ENCODE peak calls at places on chromosomes 7 and 10, in four cellular contexts. S is CD4-positive, alpha-beta memory T cell; Q is thyroid gland; V is ascending aorta. N is an unnamed sample.
A peak's percentile ranks its signal among the peaks of the same experiment; 100 is the strongest.

GRCh38 chr7:90579181-90579688 is 16.9 kb upstream of the CDK14 start:
- DNase-seq in S (no peak), Q (no peak), V (no peak), N (no peak)

GRCh38 chr10:102227050-102227449 is 951 bp downstream of the ELOVL3 start:
- DNase-seq in S (no peak), Q (no peak), V (no peak), N (no peak)

GRCh38 chr10:103941801-103942200 is 23.8 kb upstream of the STN1 start:
- DNase-seq in S (no peak), Q (no peak), V (no peak), N (no peak)

GRCh38 chr10:34188221-34188620 is 626.9 kb downstream of the PARD3 start:
- DNase-seq in S (no peak), Q (no peak), V (no peak), N (no peak)

GRCh38 chr7:30933124-30933893 is 21.7 kb downstream of the AQP1 start:
- DNase-seq in S (no peak), Q (no peak), V (peak; percentile 63), N (no peak)

GRCh38 chr7:30852360-30852709 is 59.3 kb upstream of the AQP1 start:
- DNase-seq in S (no peak), Q (no peak), V (peak; percentile 76), N (no peak)

GRCh38 chr10:124558901-124559321 is 97.3 kb downstream of the LHPP start:
- DNase-seq in S (no peak), Q (no peak), V (no peak), N (no peak)

GRCh38 chr10:64112697-64113367 is 591.6 kb downstream of the REEP3 start:
- DNase-seq in S (no peak), Q (no peak), V (no peak), N (no peak)

GRCh38 chr10:126135177-126135576 is 238.8 kb downstream of the FANK1 start:
- DNase-seq in S (no peak), Q (no peak), V (peak; percentile 31), N (peak; percentile 8)

DNA sequence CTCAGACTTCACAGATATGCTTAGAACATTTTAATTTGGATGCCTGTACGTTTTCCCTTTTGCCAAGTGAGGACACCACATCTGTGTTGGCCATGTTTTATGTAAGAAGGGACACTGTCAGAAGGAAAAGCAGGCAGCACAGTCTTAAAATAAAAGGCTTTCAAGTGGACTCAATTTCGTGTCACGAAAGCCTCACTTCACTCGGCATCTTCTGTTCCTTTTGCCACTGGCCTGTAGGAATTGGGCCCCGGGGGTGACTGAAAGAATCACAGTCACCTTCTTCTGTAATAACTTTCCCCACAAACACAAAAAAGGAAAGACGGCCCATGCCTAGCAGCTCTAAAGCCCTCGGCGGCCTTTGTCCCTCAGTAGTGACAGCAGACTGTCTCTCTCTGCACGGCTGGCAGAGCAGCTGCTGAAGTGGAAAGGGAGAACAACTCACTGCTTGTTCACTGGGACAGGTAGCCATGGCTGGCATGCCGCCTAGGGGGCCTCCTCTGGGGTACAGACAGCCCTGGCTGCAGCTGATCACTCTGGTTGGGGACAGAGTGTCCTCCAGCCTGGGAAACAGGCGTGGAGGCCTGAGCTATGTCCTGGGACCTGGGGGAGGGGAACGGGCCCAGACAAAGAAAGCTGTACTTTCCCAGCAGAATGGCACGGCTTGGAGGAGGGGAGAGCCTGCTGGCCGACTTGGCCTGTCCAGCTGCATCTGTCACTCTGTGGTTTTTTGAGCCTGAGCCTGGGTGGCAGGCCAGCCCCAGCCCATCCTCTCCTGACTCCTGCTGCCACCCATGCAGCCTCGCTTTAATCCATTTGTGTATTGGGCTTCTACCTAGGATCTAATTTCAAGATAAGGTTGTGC is 4.4 kb downstream of the RASSF4 start:
- DNase-seq in S (no peak), Q (peak; percentile 100), V (peak; percentile 64), N (no peak)
- H3K4me1 ChIP-seq in S (peaks cover 32% of the 10 kb centered on the region), Q (peaks cover 79% of the 10 kb centered on the region), V (peaks cover 61% of the 10 kb centered on the region), N (peaks cover 9% of the 10 kb centered on the region)

DNA sequence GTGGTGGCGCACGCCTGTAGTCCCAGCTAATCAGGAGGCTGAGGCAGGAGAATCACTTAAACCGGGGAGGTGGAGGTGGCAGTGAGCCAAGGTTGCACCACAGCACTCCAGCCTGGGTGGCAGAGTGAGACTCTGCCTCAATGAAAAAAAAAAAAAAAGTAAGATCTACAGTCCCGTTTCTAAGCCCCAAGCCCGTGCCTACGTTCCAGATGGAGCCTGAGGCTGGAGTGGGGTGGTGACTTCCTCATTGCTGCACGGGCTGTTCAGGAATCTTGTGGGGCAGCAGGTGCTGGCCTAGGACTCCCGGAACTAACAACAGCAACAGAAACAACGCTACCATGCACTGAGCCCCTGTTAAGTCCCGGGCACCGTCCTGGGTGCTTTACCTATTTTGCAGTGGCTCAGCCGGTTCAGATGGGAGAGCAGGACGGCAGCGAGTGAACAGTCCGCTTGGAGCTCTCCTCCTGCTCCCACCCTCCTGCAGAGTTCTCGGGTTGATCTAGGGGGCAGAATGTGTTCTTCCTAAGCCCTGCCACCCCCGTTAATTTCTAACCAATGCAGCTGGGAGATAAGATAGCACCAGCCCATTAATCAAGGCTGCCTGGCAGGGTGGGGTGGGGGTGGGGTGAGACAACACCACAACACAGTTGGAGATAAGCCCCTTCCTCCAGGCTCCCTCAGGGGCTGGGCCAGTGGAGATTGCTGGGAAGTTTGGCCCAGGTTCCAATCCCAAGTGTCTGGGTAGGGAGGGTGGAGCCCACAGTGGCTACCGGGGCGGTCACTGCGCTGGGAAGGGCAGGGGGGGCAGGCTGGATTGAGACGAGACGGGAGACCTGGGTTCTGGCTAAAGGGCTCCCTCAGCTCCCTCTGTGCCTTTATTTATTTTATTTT is 17.0 kb upstream of the SFRP5 start:
- DNase-seq in S (no peak), Q (peak; percentile 45), V (no peak), N (no peak)
- H3K4me1 ChIP-seq in S (peaks cover 10% of the 10 kb centered on the region), Q (peaks cover 15% of the 10 kb centered on the region), V (no peaks in the 10 kb centered on the region), N (peaks cover 8% of the 10 kb centered on the region)

GRCh38 chr7:98651760-98652159 is 34.7 kb downstream of the NPTX2 start:
- DNase-seq in S (no peak), Q (no peak), V (no peak), N (no peak)
- H3K4me1 ChIP-seq in S (no peaks in the 10 kb centered on the region), Q (no peaks in the 10 kb centered on the region), V (no peaks in the 10 kb centered on the region), N (no peaks in the 10 kb centered on the region)

DNA sequence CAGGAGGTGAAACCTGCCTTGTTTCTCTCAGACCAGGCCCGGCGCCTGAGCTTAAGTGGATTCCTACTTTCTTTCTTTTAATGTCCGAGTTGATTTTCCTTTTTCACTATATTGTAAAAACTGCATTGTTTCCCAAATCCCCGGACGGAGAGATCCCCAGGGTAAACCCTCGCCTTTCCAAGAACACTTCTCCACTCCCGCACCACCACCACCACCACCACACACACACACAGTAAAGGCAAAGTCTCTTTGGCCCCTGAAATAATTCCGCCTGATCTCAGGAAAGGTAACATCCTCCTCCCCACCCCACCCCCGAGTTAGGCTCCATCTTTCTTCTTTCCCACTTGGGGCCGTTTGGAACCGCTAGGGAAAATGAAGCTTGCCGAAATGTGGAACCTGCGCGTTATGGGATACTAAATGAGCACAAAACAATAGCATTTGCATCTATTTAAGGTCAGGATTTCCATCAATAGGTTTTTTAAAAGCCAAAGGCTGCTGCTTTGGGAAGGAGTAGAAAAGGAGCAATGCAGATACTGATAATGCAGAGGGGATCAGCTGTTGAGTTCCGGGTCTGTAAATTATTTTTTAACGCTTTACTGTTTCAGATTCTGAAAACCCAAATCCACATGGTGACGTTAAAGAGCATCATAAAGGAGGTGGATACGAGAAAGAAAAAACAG is 2.5 kb downstream of the HPSE2 start:
- DNase-seq in S (no peak), Q (no peak), V (no peak), N (no peak)
- H3K4me1 ChIP-seq in S (peaks cover 25% of the 10 kb centered on the region), Q (peaks cover 30% of the 10 kb centered on the region), V (peaks cover 8% of the 10 kb centered on the region), N (peaks cover 14% of the 10 kb centered on the region)

DNA sequence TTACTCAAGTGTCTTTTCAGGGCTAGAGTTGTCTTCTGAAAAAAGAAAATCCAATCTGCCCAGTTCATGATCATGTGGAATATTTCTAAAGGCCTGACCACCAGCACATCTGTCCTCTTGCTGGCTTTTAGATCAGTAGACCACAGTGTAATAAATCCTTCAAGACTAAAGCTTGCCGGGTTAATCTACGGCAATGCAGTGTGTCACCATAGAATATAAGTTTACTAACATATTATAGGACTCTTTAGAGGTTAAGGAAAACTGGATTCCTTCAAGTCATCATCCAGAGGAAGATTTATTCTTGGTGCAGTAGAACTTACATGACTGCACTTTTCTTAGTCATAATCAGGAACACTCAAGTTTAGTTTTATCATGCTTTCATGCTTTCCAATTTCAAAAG is 349.5 kb downstream of the SEMA3D start:
- DNase-seq in S (no peak), Q (no peak), V (no peak), N (no peak)
- H3K4me1 ChIP-seq in S (no peaks in the 10 kb centered on the region), Q (no peaks in the 10 kb centered on the region), V (no peaks in the 10 kb centered on the region), N (no peaks in the 10 kb centered on the region)

DNA sequence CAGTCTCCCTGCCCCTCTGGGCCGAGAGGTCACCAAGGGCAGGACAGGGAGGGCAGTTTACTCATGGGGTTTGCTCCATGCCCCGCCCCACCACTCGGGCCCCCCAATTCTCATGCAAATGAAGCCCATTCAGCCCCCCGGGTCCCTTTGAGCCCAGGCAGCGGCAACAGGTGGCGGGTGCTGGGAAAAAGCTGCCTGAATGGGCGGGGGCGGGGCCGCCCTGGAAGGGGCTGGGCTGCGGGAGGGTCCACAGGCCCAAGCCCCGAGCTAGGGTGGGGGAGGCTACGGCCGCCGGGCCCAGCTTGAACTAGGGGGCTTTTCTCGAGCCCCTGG is 5.2 kb downstream of the LFNG start:
- DNase-seq in S (no peak), Q (no peak), V (no peak), N (no peak)
- H3K4me1 ChIP-seq in S (peaks cover 77% of the 10 kb centered on the region), Q (peaks cover 66% of the 10 kb centered on the region), V (peaks cover 29% of the 10 kb centered on the region), N (peaks cover 86% of the 10 kb centered on the region)

DNA sequence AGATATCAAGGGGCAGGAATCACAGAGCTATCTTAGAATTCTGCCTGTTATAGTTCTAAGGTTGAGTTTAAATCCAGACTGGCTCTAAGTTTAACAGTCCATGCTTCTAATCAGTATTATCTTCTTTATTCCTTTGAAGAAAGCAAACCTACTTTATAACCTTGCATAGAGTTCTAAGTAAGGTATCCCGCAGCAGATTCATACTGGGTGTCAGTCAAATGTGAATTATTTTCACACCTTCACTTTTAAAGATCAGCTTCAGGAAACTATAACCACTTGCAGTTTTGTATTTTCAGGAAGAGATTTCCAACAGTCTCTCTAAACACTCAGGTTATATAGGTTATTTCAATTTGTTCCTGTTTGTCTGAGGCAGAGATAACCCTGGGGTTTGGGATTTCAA is 21.2 kb downstream of the STAMBPL1 start:
- DNase-seq in S (no peak), Q (no peak), V (no peak), N (no peak)
- H3K4me1 ChIP-seq in S (peaks cover 49% of the 10 kb centered on the region), Q (peaks cover 12% of the 10 kb centered on the region), V (no peaks in the 10 kb centered on the region), N (peaks cover 51% of the 10 kb centered on the region)

DNA sequence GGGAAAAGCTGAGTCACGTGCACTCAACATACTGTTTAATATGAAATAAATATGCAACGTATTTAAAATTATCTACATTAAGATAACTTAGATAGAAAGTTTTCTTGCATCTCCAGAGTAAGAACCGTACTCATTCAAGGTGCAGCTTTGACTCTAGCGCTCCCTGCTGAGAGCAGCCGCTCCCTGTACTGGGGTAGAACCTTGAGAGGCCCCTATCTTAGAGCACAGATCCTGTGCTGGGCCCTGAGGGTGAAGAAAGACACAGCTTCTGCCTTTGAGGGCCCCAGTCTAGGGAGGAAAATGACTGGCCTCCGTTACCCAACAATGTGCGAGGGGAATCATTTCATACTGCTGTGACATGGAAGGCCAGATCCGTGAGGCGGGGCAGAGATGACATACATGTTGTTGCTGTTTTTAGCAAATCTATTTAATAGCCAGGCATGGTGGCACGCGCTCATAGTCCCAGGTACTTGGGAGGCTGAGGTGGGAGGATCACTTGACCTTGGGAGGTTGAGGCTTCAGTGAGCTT is 81.0 kb downstream of the SVIL start:
- DNase-seq in S (no peak), Q (no peak), V (no peak), N (no peak)
- H3K4me1 ChIP-seq in S (no peaks in the 10 kb centered on the region), Q (peaks cover 10% of the 10 kb centered on the region), V (peaks cover 20% of the 10 kb centered on the region), N (no peaks in the 10 kb centered on the region)